ENCODE peak calls at places on chromosomes 2 and 18, in ten cellular contexts. One of them, this sample, is unnamed.

GRCh38 chr18:9950289-9951016 is 36.6 kb downstream of the VAPA start:
- DNase-seq in AG09309: no peak
- DNase-seq in stimulated activated CD4-positive, alpha-beta T cell treated with anti-CD3 and anti-CD28 coated beads, Interleukin-1b, Interleukin-23, amount 100 ng/mL, for 4 hours: no peak
- DNase-seq in neuronal stem cell: no peak
- DNase-seq in HTR-8/SVneo: no peak
- DNase-seq in tibial artery: no peak
- DNase-seq in activated T-helper 1 cell treated with Interleukin-2 at 50 U/mL for 16 hours: no peak
- DNase-seq in NCI-H1092 treated with DMSO at 0.1 percent for 48 hours: no peak
- DNase-seq in AG09319: peak
- DNase-seq in cardiac septum: no peak
- DNase-seq in this sample: no peak

GRCh38 chr2:230865766-230866703 is 1.3 kb downstream of the ITM2C start:
- DNase-seq in AG09309: no peak
- DNase-seq in stimulated activated CD4-positive, alpha-beta T cell treated with anti-CD3 and anti-CD28 coated beads, Interleukin-1b, Interleukin-23, amount 100 ng/mL, for 4 hours: no peak
- DNase-seq in neuronal stem cell: no peak
- DNase-seq in HTR-8/SVneo: no peak
- DNase-seq in tibial artery: no peak
- DNase-seq in activated T-helper 1 cell treated with Interleukin-2 at 50 U/mL for 16 hours: no peak
- DNase-seq in NCI-H1092 treated with DMSO at 0.1 percent for 48 hours: no peak
- DNase-seq in AG09319: no peak
- DNase-seq in cardiac septum: no peak
- DNase-seq in this sample: no peak

GRCh38 chr2:239275037-239275685 is 125.7 kb downstream of the HDAC4 start:
- DNase-seq in AG09309: peak
- DNase-seq in stimulated activated CD4-positive, alpha-beta T cell treated with anti-CD3 and anti-CD28 coated beads, Interleukin-1b, Interleukin-23, amount 100 ng/mL, for 4 hours: peak
- DNase-seq in neuronal stem cell: no peak
- DNase-seq in HTR-8/SVneo: peak
- DNase-seq in tibial artery: peak
- DNase-seq in activated T-helper 1 cell treated with Interleukin-2 at 50 U/mL for 16 hours: peak
- DNase-seq in NCI-H1092 treated with DMSO at 0.1 percent for 48 hours: no peak
- DNase-seq in AG09319: peak
- DNase-seq in cardiac septum: peak
- DNase-seq in this sample: peak

GRCh38 chr18:77092104-77093066 is 40.2 kb downstream of the MBP start:
- DNase-seq in AG09309: no peak
- DNase-seq in stimulated activated CD4-positive, alpha-beta T cell treated with anti-CD3 and anti-CD28 coated beads, Interleukin-1b, Interleukin-23, amount 100 ng/mL, for 4 hours: no peak
- DNase-seq in neuronal stem cell: no peak
- DNase-seq in HTR-8/SVneo: no peak
- DNase-seq in tibial artery: no peak
- DNase-seq in activated T-helper 1 cell treated with Interleukin-2 at 50 U/mL for 16 hours: no peak
- DNase-seq in NCI-H1092 treated with DMSO at 0.1 percent for 48 hours: no peak
- DNase-seq in AG09319: no peak
- DNase-seq in cardiac septum: no peak
- DNase-seq in this sample: no peak

GRCh38 chr2:239589270-239589825 is 188.5 kb upstream of the HDAC4 start:
- DNase-seq in AG09309: no peak
- DNase-seq in stimulated activated CD4-positive, alpha-beta T cell treated with anti-CD3 and anti-CD28 coated beads, Interleukin-1b, Interleukin-23, amount 100 ng/mL, for 4 hours: no peak
- DNase-seq in neuronal stem cell: no peak
- DNase-seq in HTR-8/SVneo: no peak
- DNase-seq in tibial artery: peak
- DNase-seq in activated T-helper 1 cell treated with Interleukin-2 at 50 U/mL for 16 hours: no peak
- DNase-seq in NCI-H1092 treated with DMSO at 0.1 percent for 48 hours: no peak
- DNase-seq in AG09319: no peak
- DNase-seq in cardiac septum: no peak
- DNase-seq in this sample: no peak

GRCh38 chr2:2879776-2880175 is 497.8 kb downstream of the EIPR1 start:
- DNase-seq in AG09309: no peak
- DNase-seq in stimulated activated CD4-positive, alpha-beta T cell treated with anti-CD3 and anti-CD28 coated beads, Interleukin-1b, Interleukin-23, amount 100 ng/mL, for 4 hours: no peak
- DNase-seq in neuronal stem cell: no peak
- DNase-seq in HTR-8/SVneo: no peak
- DNase-seq in tibial artery: peak
- DNase-seq in activated T-helper 1 cell treated with Interleukin-2 at 50 U/mL for 16 hours: no peak
- DNase-seq in NCI-H1092 treated with DMSO at 0.1 percent for 48 hours: no peak
- DNase-seq in AG09319: no peak
- DNase-seq in cardiac septum: no peak
- DNase-seq in this sample: no peak

GRCh38 chr2:42203792-42204191 is 34.6 kb downstream of the EML4 start:
- DNase-seq in AG09309: no peak
- DNase-seq in stimulated activated CD4-positive, alpha-beta T cell treated with anti-CD3 and anti-CD28 coated beads, Interleukin-1b, Interleukin-23, amount 100 ng/mL, for 4 hours: no peak
- DNase-seq in neuronal stem cell: no peak
- DNase-seq in HTR-8/SVneo: no peak
- DNase-seq in tibial artery: no peak
- DNase-seq in activated T-helper 1 cell treated with Interleukin-2 at 50 U/mL for 16 hours: no peak
- DNase-seq in NCI-H1092 treated with DMSO at 0.1 percent for 48 hours: no peak
- DNase-seq in AG09319: no peak
- DNase-seq in cardiac septum: no peak
- DNase-seq in this sample: no peak

GRCh38 chr2:84782717-84783442 is 98.0 kb downstream of the TRABD2A start:
- DNase-seq in AG09309: no peak
- DNase-seq in stimulated activated CD4-positive, alpha-beta T cell treated with anti-CD3 and anti-CD28 coated beads, Interleukin-1b, Interleukin-23, amount 100 ng/mL, for 4 hours: no peak
- DNase-seq in neuronal stem cell: no peak
- DNase-seq in HTR-8/SVneo: no peak
- DNase-seq in tibial artery: no peak
- DNase-seq in activated T-helper 1 cell treated with Interleukin-2 at 50 U/mL for 16 hours: no peak
- DNase-seq in NCI-H1092 treated with DMSO at 0.1 percent for 48 hours: no peak
- DNase-seq in AG09319: no peak
- DNase-seq in cardiac septum: no peak
- DNase-seq in this sample: no peak

GRCh38 chr2:24317491-24317920 is 42.8 kb downstream of the ITSN2 start:
- DNase-seq in AG09309: no peak
- DNase-seq in stimulated activated CD4-positive, alpha-beta T cell treated with anti-CD3 and anti-CD28 coated beads, Interleukin-1b, Interleukin-23, amount 100 ng/mL, for 4 hours: no peak
- DNase-seq in neuronal stem cell: no peak
- DNase-seq in HTR-8/SVneo: no peak
- DNase-seq in tibial artery: no peak
- DNase-seq in activated T-helper 1 cell treated with Interleukin-2 at 50 U/mL for 16 hours: no peak
- DNase-seq in NCI-H1092 treated with DMSO at 0.1 percent for 48 hours: peak
- DNase-seq in AG09319: no peak
- DNase-seq in cardiac septum: no peak
- DNase-seq in this sample: no peak

GRCh38 chr2:1640301-1641135 is 103.8 kb downstream of the PXDN start:
- DNase-seq in AG09309: no peak
- DNase-seq in stimulated activated CD4-positive, alpha-beta T cell treated with anti-CD3 and anti-CD28 coated beads, Interleukin-1b, Interleukin-23, amount 100 ng/mL, for 4 hours: no peak
- DNase-seq in neuronal stem cell: no peak
- DNase-seq in HTR-8/SVneo: no peak
- DNase-seq in tibial artery: no peak
- DNase-seq in activated T-helper 1 cell treated with Interleukin-2 at 50 U/mL for 16 hours: no peak
- DNase-seq in NCI-H1092 treated with DMSO at 0.1 percent for 48 hours: no peak
- DNase-seq in AG09319: no peak
- DNase-seq in cardiac septum: peak
- DNase-seq in this sample: no peak

GRCh38 chr2:173571021-173571821 is 216.5 kb downstream of the CDCA7 start:
- DNase-seq in AG09309: peak
- DNase-seq in stimulated activated CD4-positive, alpha-beta T cell treated with anti-CD3 and anti-CD28 coated beads, Interleukin-1b, Interleukin-23, amount 100 ng/mL, for 4 hours: no peak
- DNase-seq in neuronal stem cell: peak
- DNase-seq in HTR-8/SVneo: peak
- DNase-seq in tibial artery: no peak
- DNase-seq in activated T-helper 1 cell treated with Interleukin-2 at 50 U/mL for 16 hours: no peak
- DNase-seq in NCI-H1092 treated with DMSO at 0.1 percent for 48 hours: peak
- DNase-seq in AG09319: no peak
- DNase-seq in cardiac septum: no peak
- DNase-seq in this sample: no peak

GRCh38 chr2:133717497-133717896 is 149.2 kb upstream of the NCKAP5 start:
- DNase-seq in AG09309: peak
- DNase-seq in stimulated activated CD4-positive, alpha-beta T cell treated with anti-CD3 and anti-CD28 coated beads, Interleukin-1b, Interleukin-23, amount 100 ng/mL, for 4 hours: no peak
- DNase-seq in neuronal stem cell: no peak
- DNase-seq in HTR-8/SVneo: no peak
- DNase-seq in tibial artery: no peak
- DNase-seq in activated T-helper 1 cell treated with Interleukin-2 at 50 U/mL for 16 hours: no peak
- DNase-seq in NCI-H1092 treated with DMSO at 0.1 percent for 48 hours: no peak
- DNase-seq in AG09319: no peak
- DNase-seq in cardiac septum: no peak
- DNase-seq in this sample: no peak

GRCh38 chr2:113716291-113716690 is 40.2 kb downstream of the SLC35F5 start:
- DNase-seq in AG09309: no peak
- DNase-seq in stimulated activated CD4-positive, alpha-beta T cell treated with anti-CD3 and anti-CD28 coated beads, Interleukin-1b, Interleukin-23, amount 100 ng/mL, for 4 hours: no peak
- DNase-seq in neuronal stem cell: no peak
- DNase-seq in HTR-8/SVneo: no peak
- DNase-seq in tibial artery: no peak
- DNase-seq in activated T-helper 1 cell treated with Interleukin-2 at 50 U/mL for 16 hours: no peak
- DNase-seq in NCI-H1092 treated with DMSO at 0.1 percent for 48 hours: no peak
- DNase-seq in AG09319: no peak
- DNase-seq in cardiac septum: no peak
- DNase-seq in this sample: no peak

GRCh38 chr2:12928706-12929291 is 212.1 kb downstream of the TRIB2 start:
- DNase-seq in AG09309: no peak
- DNase-seq in stimulated activated CD4-positive, alpha-beta T cell treated with anti-CD3 and anti-CD28 coated beads, Interleukin-1b, Interleukin-23, amount 100 ng/mL, for 4 hours: no peak
- DNase-seq in neuronal stem cell: no peak
- DNase-seq in HTR-8/SVneo: no peak
- DNase-seq in tibial artery: no peak
- DNase-seq in activated T-helper 1 cell treated with Interleukin-2 at 50 U/mL for 16 hours: no peak
- DNase-seq in NCI-H1092 treated with DMSO at 0.1 percent for 48 hours: no peak
- DNase-seq in AG09319: no peak
- DNase-seq in cardiac septum: no peak
- DNase-seq in this sample: no peak

GRCh38 chr18:1075310-1075709 is 170.6 kb downstream of the ADCYAP1 start:
- DNase-seq in AG09309: no peak
- DNase-seq in stimulated activated CD4-positive, alpha-beta T cell treated with anti-CD3 and anti-CD28 coated beads, Interleukin-1b, Interleukin-23, amount 100 ng/mL, for 4 hours: no peak
- DNase-seq in neuronal stem cell: no peak
- DNase-seq in HTR-8/SVneo: no peak
- DNase-seq in tibial artery: no peak
- DNase-seq in activated T-helper 1 cell treated with Interleukin-2 at 50 U/mL for 16 hours: no peak
- DNase-seq in NCI-H1092 treated with DMSO at 0.1 percent for 48 hours: peak
- DNase-seq in AG09319: no peak
- DNase-seq in cardiac septum: no peak
- DNase-seq in this sample: no peak

GRCh38 chr2:54601339-54601738 is 122.1 kb upstream of the EML6 start:
- DNase-seq in AG09309: no peak
- DNase-seq in stimulated activated CD4-positive, alpha-beta T cell treated with anti-CD3 and anti-CD28 coated beads, Interleukin-1b, Interleukin-23, amount 100 ng/mL, for 4 hours: no peak
- DNase-seq in neuronal stem cell: no peak
- DNase-seq in HTR-8/SVneo: no peak
- DNase-seq in tibial artery: no peak
- DNase-seq in activated T-helper 1 cell treated with Interleukin-2 at 50 U/mL for 16 hours: no peak
- DNase-seq in NCI-H1092 treated with DMSO at 0.1 percent for 48 hours: no peak
- DNase-seq in AG09319: no peak
- DNase-seq in cardiac septum: no peak
- DNase-seq in this sample: no peak

This sample was measured in fibroblast of the conjunctiva.